ENCODE peak calls at places on chromosome 16, in six cellular contexts. One of them, this sample, is unnamed.

GRCh38 chr16:66292241-66292935 is 74.1 kb upstream of the CDH5 start:
- DNase-seq in endothelial cell: no peak
- DNase-seq in mucosa of descending colon: no peak
- DNase-seq in K562: no peak
- DNase-seq in HFF-Myc: no peak
- DNase-seq in AG04449: no peak
- DNase-seq in this sample: no peak

GRCh38 chr16:31480851-31481250 is 2.1 kb upstream of the SLC5A2 start:
- DNase-seq in endothelial cell: no peak
- DNase-seq in mucosa of descending colon: peak
- DNase-seq in K562: no peak
- DNase-seq in HFF-Myc: no peak
- DNase-seq in AG04449: no peak
- DNase-seq in this sample: no peak

GRCh38 chr16:84062734-84063640 is 20.4 kb upstream of the SLC38A8 start:
- DNase-seq in endothelial cell: peak
- DNase-seq in mucosa of descending colon: peak
- DNase-seq in K562: peak
- DNase-seq in HFF-Myc: peak
- DNase-seq in AG04449: no peak
- DNase-seq in this sample: peak

GRCh38 chr16:636206-637080 is at the start of gene METTL26:
- DNase-seq in endothelial cell: peak
- DNase-seq in mucosa of descending colon: peak
- DNase-seq in K562: peak
- DNase-seq in HFF-Myc: no peak
- DNase-seq in AG04449: peak
- DNase-seq in this sample: peak

GRCh38 chr16:85415196-85415988 is 197.7 kb upstream of the GSE1 start:
- DNase-seq in endothelial cell: peak
- DNase-seq in mucosa of descending colon: peak
- DNase-seq in K562: no peak
- DNase-seq in HFF-Myc: no peak
- DNase-seq in AG04449: no peak
- DNase-seq in this sample: peak

GRCh38 chr16:67723151-67723915 is 4.2 kb upstream of the GFOD2 start:
- DNase-seq in endothelial cell: no peak
- DNase-seq in mucosa of descending colon: no peak
- DNase-seq in K562: no peak
- DNase-seq in HFF-Myc: peak
- DNase-seq in AG04449: peak
- DNase-seq in this sample: no peak

GRCh38 chr16:56780646-56781045 is 50.7 kb downstream of the NUP93 start:
- DNase-seq in endothelial cell: no peak
- DNase-seq in mucosa of descending colon: no peak
- DNase-seq in K562: no peak
- DNase-seq in HFF-Myc: no peak
- DNase-seq in AG04449: no peak
- DNase-seq in this sample: no peak

GRCh38 chr16:57531253-57531575 is 5.2 kb downstream of the CCDC102A start:
- DNase-seq in endothelial cell: no peak
- DNase-seq in mucosa of descending colon: no peak
- DNase-seq in K562: no peak
- DNase-seq in HFF-Myc: no peak
- DNase-seq in AG04449: no peak
- DNase-seq in this sample: no peak

GRCh38 chr16:83031524-83031923 is 404.8 kb downstream of the CDH13 start:
- DNase-seq in endothelial cell: no peak
- DNase-seq in mucosa of descending colon: no peak
- DNase-seq in K562: no peak
- DNase-seq in HFF-Myc: no peak
- DNase-seq in AG04449: no peak
- DNase-seq in this sample: no peak

GRCh38 chr16:75244844-75245758 is 6.3 kb downstream of the BCAR1 start:
- DNase-seq in endothelial cell: peak
- DNase-seq in mucosa of descending colon: peak
- DNase-seq in K562: no peak
- DNase-seq in HFF-Myc: peak
- DNase-seq in AG04449: peak
- DNase-seq in this sample: peak

GRCh38 chr16:20611350-20611902 is 35.3 kb upstream of the ACSM2B start:
- DNase-seq in endothelial cell: no peak
- DNase-seq in mucosa of descending colon: no peak
- DNase-seq in K562: no peak
- DNase-seq in HFF-Myc: no peak
- DNase-seq in AG04449: no peak
- DNase-seq in this sample: no peak

GRCh38 chr16:19899605-19899955 is 14.9 kb upstream of the GPRC5B start:
- DNase-seq in endothelial cell: no peak
- DNase-seq in mucosa of descending colon: no peak
- DNase-seq in K562: no peak
- DNase-seq in HFF-Myc: no peak
- DNase-seq in AG04449: no peak
- DNase-seq in this sample: no peak

GRCh38 chr16:85168732-85169256 is 56.5 kb upstream of the CIBAR2 start:
- DNase-seq in endothelial cell: no peak
- DNase-seq in mucosa of descending colon: peak
- DNase-seq in K562: peak
- DNase-seq in HFF-Myc: no peak
- DNase-seq in AG04449: no peak
- DNase-seq in this sample: peak

GRCh38 chr16:74667215-74667765 is 613 bp upstream of the RFWD3 start:
- DNase-seq in endothelial cell: peak
- DNase-seq in mucosa of descending colon: peak
- DNase-seq in K562: peak
- DNase-seq in HFF-Myc: no peak
- DNase-seq in AG04449: no peak
- DNase-seq in this sample: peak

GRCh38 chr16:22077700-22078313 is 14.5 kb upstream of the VWA3A start:
- DNase-seq in endothelial cell: peak
- DNase-seq in mucosa of descending colon: peak
- DNase-seq in K562: peak
- DNase-seq in HFF-Myc: peak
- DNase-seq in AG04449: no peak
- DNase-seq in this sample: peak

GRCh38 chr16:51408357-51408756 is 257.3 kb upstream of the SALL1 start:
- DNase-seq in endothelial cell: no peak
- DNase-seq in mucosa of descending colon: no peak
- DNase-seq in K562: no peak
- DNase-seq in HFF-Myc: no peak
- DNase-seq in AG04449: no peak
- DNase-seq in this sample: no peak

GRCh38 chr16:22786284-22786683 is 27.7 kb upstream of the HS3ST2 start:
- DNase-seq in endothelial cell: no peak
- DNase-seq in mucosa of descending colon: no peak
- DNase-seq in K562: no peak
- DNase-seq in HFF-Myc: no peak
- DNase-seq in AG04449: no peak
- DNase-seq in this sample: no peak

GRCh38 chr16:50002190-50002589 is 22.8 kb upstream of the CNEP1R1 start:
- DNase-seq in endothelial cell: no peak
- DNase-seq in mucosa of descending colon: no peak
- DNase-seq in K562: no peak
- DNase-seq in HFF-Myc: no peak
- DNase-seq in AG04449: no peak
- DNase-seq in this sample: no peak

GRCh38 chr16:78844682-78845081 is 745.2 kb downstream of the WWOX start:
- DNase-seq in endothelial cell: no peak
- DNase-seq in mucosa of descending colon: no peak
- DNase-seq in K562: no peak
- DNase-seq in HFF-Myc: no peak
- DNase-seq in AG04449: no peak
- DNase-seq in this sample: peak

GRCh38 chr16:138049-138417 is 440 bp downstream of the NPRL3 start:
- DNase-seq in endothelial cell: peak
- DNase-seq in mucosa of descending colon: peak
- DNase-seq in K562: peak
- DNase-seq in HFF-Myc: no peak
- DNase-seq in AG04449: no peak
- DNase-seq in this sample: peak

GRCh38 chr16:5019775-5020174 is 14.0 kb downstream of the NAGPA start:
- DNase-seq in endothelial cell: no peak
- DNase-seq in mucosa of descending colon: no peak
- DNase-seq in K562: no peak
- DNase-seq in HFF-Myc: no peak
- DNase-seq in AG04449: no peak
- DNase-seq in this sample: no peak

GRCh38 chr16:85195271-85195647 is 83.0 kb upstream of the CIBAR2 start:
- DNase-seq in endothelial cell: no peak
- DNase-seq in mucosa of descending colon: no peak
- DNase-seq in K562: no peak
- DNase-seq in HFF-Myc: no peak
- DNase-seq in AG04449: no peak
- DNase-seq in this sample: no peak

GRCh38 chr16:3716831-3717234 is 491 bp downstream of the TRAP1 start:
- DNase-seq in endothelial cell: peak
- DNase-seq in mucosa of descending colon: no peak
- DNase-seq in K562: no peak
- DNase-seq in HFF-Myc: no peak
- DNase-seq in AG04449: no peak
- DNase-seq in this sample: no peak

GRCh38 chr16:73483934-73484712 is 436.2 kb upstream of the ZFHX3 start:
- DNase-seq in endothelial cell: no peak
- DNase-seq in mucosa of descending colon: no peak
- DNase-seq in K562: no peak
- DNase-seq in HFF-Myc: no peak
- DNase-seq in AG04449: no peak
- DNase-seq in this sample: no peak

GRCh38 chr16:15686287-15686686 is 36.2 kb downstream of the NDE1 start:
- DNase-seq in endothelial cell: no peak
- DNase-seq in mucosa of descending colon: no peak
- DNase-seq in K562: no peak
- DNase-seq in HFF-Myc: no peak
- DNase-seq in AG04449: no peak
- DNase-seq in this sample: no peak

GRCh38 chr16:15676506-15676905 is 26.5 kb downstream of the NDE1 start:
- DNase-seq in endothelial cell: no peak
- DNase-seq in mucosa of descending colon: no peak
- DNase-seq in K562: no peak
- DNase-seq in HFF-Myc: no peak
- DNase-seq in AG04449: no peak
- DNase-seq in this sample: peak

GRCh38 chr16:15677447-15677846 is 27.4 kb downstream of the NDE1 start:
- DNase-seq in endothelial cell: no peak
- DNase-seq in mucosa of descending colon: no peak
- DNase-seq in K562: no peak
- DNase-seq in HFF-Myc: no peak
- DNase-seq in AG04449: no peak
- DNase-seq in this sample: no peak

GRCh38 chr16:15682105-15682570 is 32.1 kb downstream of the NDE1 start:
- DNase-seq in endothelial cell: peak
- DNase-seq in mucosa of descending colon: no peak
- DNase-seq in K562: peak
- DNase-seq in HFF-Myc: peak
- DNase-seq in AG04449: no peak
- DNase-seq in this sample: no peak
- TF ChIP-seq CTCF in endothelial cell: peak
- TF ChIP-seq CTCF in mucosa of descending colon: no peak
- TF ChIP-seq CTCF in K562: peak
- TF ChIP-seq CTCF in HFF-Myc: peak
- TF ChIP-seq CTCF in AG04449: peak
- TF ChIP-seq CTCF in this sample: peak

GRCh38 chr16:87321336-87322107 is 4.3 kb upstream of the C16orf95 start:
- DNase-seq in endothelial cell: no peak
- DNase-seq in mucosa of descending colon: no peak
- DNase-seq in K562: no peak
- DNase-seq in HFF-Myc: no peak
- DNase-seq in AG04449: no peak
- DNase-seq in this sample: no peak
- TF ChIP-seq CTCF in endothelial cell: no peak
- TF ChIP-seq CTCF in mucosa of descending colon: no peak
- TF ChIP-seq CTCF in K562: no peak
- TF ChIP-seq CTCF in HFF-Myc: no peak
- TF ChIP-seq CTCF in AG04449: no peak
- TF ChIP-seq CTCF in this sample: no peak

GRCh38 chr16:23874613-23875294 is 39.0 kb downstream of the PRKCB start:
- DNase-seq in endothelial cell: no peak
- DNase-seq in mucosa of descending colon: no peak
- DNase-seq in K562: no peak
- DNase-seq in HFF-Myc: no peak
- DNase-seq in AG04449: no peak
- DNase-seq in this sample: no peak

GRCh38 chr16:23876256-23876896 is 40.6 kb downstream of the PRKCB start:
- DNase-seq in endothelial cell: no peak
- DNase-seq in mucosa of descending colon: no peak
- DNase-seq in K562: no peak
- DNase-seq in HFF-Myc: no peak
- DNase-seq in AG04449: no peak
- DNase-seq in this sample: no peak

GRCh38 chr16:23871924-23872323 is 36.1 kb downstream of the PRKCB start:
- DNase-seq in endothelial cell: no peak
- DNase-seq in mucosa of descending colon: no peak
- DNase-seq in K562: no peak
- DNase-seq in HFF-Myc: no peak
- DNase-seq in AG04449: no peak
- DNase-seq in this sample: no peak

GRCh38 chr16:23879735-23880373 is 44.1 kb downstream of the PRKCB start:
- DNase-seq in endothelial cell: no peak
- DNase-seq in mucosa of descending colon: no peak
- DNase-seq in K562: no peak
- DNase-seq in HFF-Myc: no peak
- DNase-seq in AG04449: no peak
- DNase-seq in this sample: no peak

GRCh38 chr16:23877107-23878070 is 41.6 kb downstream of the PRKCB start:
- DNase-seq in endothelial cell: no peak
- DNase-seq in mucosa of descending colon: no peak
- DNase-seq in K562: no peak
- DNase-seq in HFF-Myc: no peak
- DNase-seq in AG04449: no peak
- DNase-seq in this sample: no peak
- TF ChIP-seq CTCF in endothelial cell: no peak
- TF ChIP-seq CTCF in mucosa of descending colon: no peak
- TF ChIP-seq CTCF in K562: peak
- TF ChIP-seq CTCF in HFF-Myc: no peak
- TF ChIP-seq CTCF in AG04449: no peak
- TF ChIP-seq CTCF in this sample: no peak

DNA sequence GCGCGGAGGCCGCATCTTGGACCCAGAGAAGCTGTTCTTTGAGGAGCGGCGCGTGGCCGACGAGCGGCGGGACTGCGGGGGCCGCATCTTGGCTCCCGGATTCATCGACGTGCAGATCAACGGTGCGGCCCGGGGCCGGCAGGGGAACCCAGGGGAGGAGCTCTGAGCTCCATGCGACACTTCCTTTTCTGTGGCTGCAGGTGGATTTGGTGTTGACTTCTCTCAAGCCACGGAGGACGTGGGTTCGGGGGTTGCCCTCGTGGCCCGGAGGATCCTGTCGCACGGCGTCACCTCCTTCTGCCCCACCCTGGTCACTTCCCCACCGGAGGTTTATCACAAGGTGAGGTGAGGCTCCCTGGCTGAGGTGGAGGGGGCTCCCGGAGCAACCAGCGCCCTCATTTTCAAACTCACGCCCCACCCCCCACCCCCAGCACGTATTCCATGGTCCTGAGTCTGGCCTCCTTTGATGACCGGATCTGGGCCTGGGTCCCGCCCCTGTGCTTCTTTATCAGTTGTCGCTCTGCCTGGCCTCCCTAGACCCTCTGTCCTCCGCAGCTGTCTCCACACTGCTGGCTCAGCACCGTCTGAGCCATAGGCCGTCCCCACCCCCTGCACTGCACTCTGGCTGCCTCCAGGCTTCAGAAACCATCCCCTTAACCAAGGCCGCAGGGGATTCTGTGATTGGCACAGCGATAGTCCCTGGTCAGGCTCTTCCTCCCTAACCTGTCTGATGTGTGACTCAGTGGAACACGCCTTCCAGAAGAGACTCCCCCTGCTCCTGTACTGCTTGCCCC is 810 bp downstream of the AMDHD2 start:
- DNase-seq in endothelial cell: no peak
- DNase-seq in mucosa of descending colon: peak
- DNase-seq in K562: peak
- DNase-seq in HFF-Myc: no peak
- DNase-seq in AG04449: no peak
- DNase-seq in this sample: peak
- TF ChIP-seq CTCF in endothelial cell: no peak
- TF ChIP-seq CTCF in mucosa of descending colon: no peak
- TF ChIP-seq CTCF in K562: no peak
- TF ChIP-seq CTCF in HFF-Myc: no peak
- TF ChIP-seq CTCF in AG04449: no peak
- TF ChIP-seq CTCF in this sample: no peak

This sample was measured in nephron progenitor cell.